ENCODE peak calls at places on chromosomes 7 and 10, in nine cellular contexts. X is tibial nerve, B is progenitor cell of endocrine pancreas, O is brain microvascular endothelial cell, V is sigmoid colon, G is endothelial cell of umbilical vein, N is PC-3, U is cardiac fibroblast, I is nephron progenitor cell. F is an unnamed sample.

GRCh38 chr10:102775201-102775972 is 31.6 kb downstream of the WBP1L start:
- DNase-seq in B (no peak), U (peak; percentile 67), N (no peak), V (peak; percentile 94), I (no peak), G (peak; percentile 45), X (peak; percentile 83), O (no peak), F (no peak)

GRCh38 chr10:87734987-87735827 is 75.5 kb downstream of the PAPSS2 start:
- DNase-seq in O (peak; percentile 48), I (peak; percentile 40), V (no peak), X (peak; percentile 38), B (no peak), G (peak; percentile 70), U (peak; percentile 64), N (peak; percentile 64), F (peak; percentile 6)

GRCh38 chr10:3978762-3979161 is 193.8 kb upstream of the KLF6 start:
- DNase-seq in O (no peak), X (no peak), U (peak; percentile 39), G (no peak), N (no peak), I (no peak), B (no peak), V (no peak), F (no peak)

GRCh38 chr10:74384615-74385213 is 233.7 kb downstream of the ADK start:
- DNase-seq in I (no peak), B (no peak), U (no peak), X (no peak), O (no peak), N (no peak), G (no peak), V (no peak), F (no peak)

GRCh38 chr7:151025924-151026671 is 1.8 kb upstream of the ATG9B start:
- DNase-seq in N (peak; percentile 82), G (no peak), B (no peak), I (no peak), U (peak; percentile 76), V (no peak), O (no peak), X (no peak), F (no peak)

GRCh38 chr10:127346604-127347003 is 150.2 kb upstream of the INSYN2A start:
- DNase-seq in X (no peak), O (no peak), U (no peak), B (no peak), N (no peak), V (no peak), G (no peak), I (no peak), F (no peak)

GRCh38 chr7:99132922-99133321 is 11.0 kb downstream of the SMURF1 start:
- DNase-seq in U (peak; percentile 47), G (no peak), N (peak; percentile 53), B (no peak), O (peak; percentile 61), V (no peak), X (no peak), I (no peak), F (no peak)

GRCh38 chr10:88991161-88991899 is 732 bp downstream of the FAS start:
- DNase-seq in I (peak; percentile 51), G (peak; percentile 63), X (peak; percentile 72), V (peak; percentile 90), B (peak; percentile 12), U (peak; percentile 75), O (peak; percentile 66), N (peak; percentile 61), F (no peak)

GRCh38 chr7:73615886-73616285 is 8.4 kb downstream of the MLXIPL start:
- DNase-seq in U (peak; percentile 32), B (no peak), V (no peak), N (no peak), O (no peak), I (no peak), G (no peak), X (no peak), F (no peak)

GRCh38 chr10:3895045-3895609 is 110.1 kb upstream of the KLF6 start:
- DNase-seq in B (no peak), O (peak; percentile 77), U (peak; percentile 89), N (no peak), V (no peak), G (peak; percentile 89), X (no peak), I (no peak), F (no peak)

DNA sequence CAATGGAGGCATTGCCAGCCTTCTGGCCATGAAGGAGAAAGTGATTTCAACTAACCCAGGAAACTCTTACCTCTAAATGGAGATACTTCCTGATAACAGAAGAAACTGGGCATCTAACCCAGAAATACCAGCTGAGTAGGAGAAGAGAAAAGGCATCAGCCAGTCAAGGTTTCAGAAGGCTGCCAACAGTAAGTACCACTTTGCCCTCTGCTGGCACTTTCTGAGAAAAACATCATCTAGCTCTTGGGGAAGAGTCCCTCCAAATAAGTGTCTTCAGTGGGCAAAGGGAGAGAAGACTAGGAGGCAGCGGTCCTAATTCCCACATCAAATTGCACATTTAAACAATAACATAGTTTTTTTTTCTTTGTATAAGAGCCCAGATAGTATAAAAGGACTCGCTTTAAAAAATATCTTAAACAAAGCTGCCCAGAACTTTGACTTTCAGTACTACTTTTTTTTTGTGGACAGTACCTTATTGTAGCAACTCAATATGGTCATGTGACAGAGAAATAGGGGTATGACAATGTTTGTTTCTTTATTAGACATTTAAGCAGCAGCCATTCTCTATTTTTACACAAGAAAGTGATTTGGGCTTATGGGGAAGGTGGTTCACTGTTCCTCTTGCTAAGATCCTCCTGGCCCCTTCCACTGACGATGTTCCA is 157.3 kb downstream of the CTTNBP2 start:
- DNase-seq in I (peak; percentile 22), G (peak; percentile 64), N (peak; percentile 72), X (no peak), B (peak; percentile 16), O (peak; percentile 54), U (peak; percentile 62), V (no peak), F (peak; percentile 35)
- TF ChIP-seq CTCF in I (peak; percentile 46), G (peak; percentile 62), N (peak; percentile 73), X (peak; percentile 43), B (peak; percentile 64), O (peak; percentile 76), U (peak; percentile 60), V (peak; percentile 49), F (peak; percentile 71)

DNA sequence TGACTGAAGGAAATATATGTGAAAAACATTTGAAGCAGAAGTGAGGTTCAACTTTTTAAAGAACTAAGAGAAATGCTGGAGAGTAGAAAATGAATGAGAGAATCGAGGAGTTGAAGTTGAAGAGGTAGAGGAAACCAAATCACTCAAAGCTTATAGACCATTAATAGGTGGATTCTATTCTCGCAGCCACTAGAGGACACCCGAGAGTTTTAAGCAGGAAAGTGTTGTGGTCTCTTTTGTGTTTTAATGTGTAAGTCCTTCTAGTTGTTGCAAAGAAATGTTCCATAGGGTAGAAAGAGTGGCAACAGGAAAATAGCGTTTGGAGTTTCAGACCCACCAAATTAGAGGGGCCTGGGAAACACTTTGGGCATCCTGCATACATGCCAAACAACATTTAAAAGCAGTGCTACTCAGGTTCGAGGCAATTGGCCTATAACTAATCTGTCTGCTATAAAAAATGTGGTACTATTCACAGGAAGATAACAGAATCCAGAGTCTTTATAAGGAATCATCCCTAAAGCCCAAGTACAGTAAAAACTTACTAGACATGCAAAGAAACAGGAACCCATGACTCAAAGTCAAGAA is 75.3 kb upstream of the TAS2R16 start:
- DNase-seq in X (no peak), V (no peak), I (no peak), O (peak; percentile 11), N (peak; percentile 49), U (peak; percentile 68), B (no peak), G (peak; percentile 10), F (peak; percentile 4)
- TF ChIP-seq CTCF in X (no peak), V (no peak), I (peak; percentile 43), O (peak; percentile 57), N (peak; percentile 72), U (peak; percentile 67), B (peak; percentile 58), G (peak; percentile 34), F (peak; percentile 62)

DNA sequence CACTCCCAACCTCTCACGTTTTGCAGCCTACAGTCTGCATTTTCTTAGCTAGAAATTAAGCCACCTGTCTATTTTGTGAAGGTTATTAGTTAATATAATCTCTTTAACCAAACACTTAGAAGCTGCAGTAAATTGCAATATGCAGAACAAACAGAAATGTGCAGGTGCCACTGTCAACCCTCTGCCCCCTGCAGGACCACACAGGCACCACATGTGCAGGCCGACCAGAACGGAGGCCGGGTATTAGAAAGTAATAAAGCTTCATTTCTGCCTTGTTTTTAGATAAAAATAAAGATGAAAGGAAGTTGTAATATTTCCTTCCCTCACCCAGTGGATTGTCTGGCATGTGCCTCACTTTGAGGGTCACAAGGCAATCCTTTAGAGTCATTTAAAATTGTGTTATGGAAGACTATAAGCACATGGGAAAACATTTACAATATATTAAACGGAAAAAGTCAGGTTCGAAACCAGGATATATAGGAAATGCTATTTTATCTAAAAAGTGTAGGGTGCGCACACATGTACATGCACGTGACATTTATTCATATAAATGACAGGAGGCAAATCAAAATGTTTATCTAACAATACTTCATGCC is 158.2 kb downstream of the ARHGAP12 start:
- DNase-seq in B (no peak), I (peak; percentile 45), V (no peak), G (peak; percentile 71), U (peak; percentile 28), X (no peak), O (no peak), N (peak; percentile 46), F (no peak)
- TF ChIP-seq CTCF in B (peak; percentile 70), I (peak; percentile 74), V (peak; percentile 64), G (peak; percentile 84), U (peak; percentile 52), X (peak; percentile 42), O (peak; percentile 75), N (peak; percentile 81), F (peak; percentile 77)

GRCh38 chr10:93413252-93413689 is 68.9 kb downstream of the MYOF start:
- DNase-seq in I (no peak), U (peak; percentile 81), N (no peak), V (no peak), B (no peak), X (no peak), G (peak; percentile 65), O (no peak), F (no peak)

GRCh38 chr10:93417264-93417663 is 64.9 kb downstream of the MYOF start:
- DNase-seq in G (no peak), X (no peak), O (no peak), U (no peak), V (no peak), B (no peak), N (no peak), I (no peak), F (no peak)

GRCh38 chr10:93416824-93417223 is 65.3 kb downstream of the MYOF start:
- DNase-seq in B (no peak), G (no peak), V (no peak), I (no peak), U (no peak), O (no peak), N (no peak), X (no peak), F (no peak)

GRCh38 chr10:93417886-93418285 is 64.2 kb downstream of the MYOF start:
- DNase-seq in N (no peak), U (no peak), I (no peak), G (no peak), V (no peak), B (no peak), O (no peak), X (no peak), F (no peak)

DNA sequence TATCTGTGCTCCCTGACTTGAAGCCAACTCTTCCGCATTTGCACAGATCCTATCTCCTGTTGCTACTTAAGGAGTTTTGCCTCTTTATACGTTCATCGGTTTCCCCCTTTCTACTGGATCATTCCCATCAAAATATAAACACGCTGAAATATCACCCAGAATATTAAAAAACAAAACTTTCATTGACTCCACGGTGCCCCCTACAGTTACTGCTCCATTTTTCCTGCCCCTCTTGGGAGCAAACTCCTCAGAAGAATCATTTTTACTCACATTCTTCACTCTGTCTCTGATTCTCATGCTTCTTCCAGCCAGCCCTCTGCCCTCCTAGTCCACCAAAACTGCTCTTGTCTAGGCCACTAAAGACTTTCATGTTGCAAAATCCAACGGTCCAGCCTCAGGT is 66.4 kb downstream of the MYOF start:
- DNase-seq in G (no peak), N (peak; percentile 12), U (peak; percentile 20), O (no peak), B (no peak), V (no peak), I (no peak), X (no peak), F (no peak)
- TF ChIP-seq CTCF in G (peak; percentile 6), N (peak; percentile 54), U (peak; percentile 26), O (peak; percentile 55), B (peak; percentile 18), V (no peak), I (no peak), X (no peak), F (peak; percentile 14)